ENCODE peak calls at places on chromosomes 12 and 14, in five cellular contexts. One of them, this sample, is unnamed.
A peak's percentile ranks its signal among the peaks of the same experiment; 100 is the strongest.

GRCh38 chr14:20455355-20456300 is 602 bp downstream of the APEX1 start:
- DNase-seq in Peyer's patch: no peak
- DNase-seq in A549: peak; percentile 73
- DNase-seq in thyroid gland: no peak
- DNase-seq in gastrocnemius medialis: no peak
- DNase-seq in this sample: no peak

GRCh38 chr12:122356192-122356635 is 66.3 kb downstream of the CLIP1 start:
- DNase-seq in Peyer's patch: peak; percentile 35
- DNase-seq in A549: peak; percentile 22
- DNase-seq in thyroid gland: peak; percentile 56
- DNase-seq in gastrocnemius medialis: no peak
- DNase-seq in this sample: peak; percentile 19

GRCh38 chr14:105430535-105430934 is 10.9 kb downstream of the MTA1 start:
- DNase-seq in Peyer's patch: no peak
- DNase-seq in A549: no peak
- DNase-seq in thyroid gland: no peak
- DNase-seq in gastrocnemius medialis: no peak
- DNase-seq in this sample: no peak

GRCh38 chr12:57940915-57941164 is 527 bp upstream of the ATP23 start:
- DNase-seq in Peyer's patch: no peak
- DNase-seq in A549: no peak
- DNase-seq in thyroid gland: no peak
- DNase-seq in gastrocnemius medialis: no peak
- DNase-seq in this sample: no peak

GRCh38 chr12:13220848-13221247 is 24.3 kb downstream of the EMP1 start:
- DNase-seq in Peyer's patch: no peak
- DNase-seq in A549: no peak
- DNase-seq in thyroid gland: no peak
- DNase-seq in gastrocnemius medialis: no peak
- DNase-seq in this sample: no peak

GRCh38 chr12:104573-105081 is 38.1 kb downstream of the IQSEC3 start:
- DNase-seq in Peyer's patch: no peak
- DNase-seq in A549: no peak
- DNase-seq in thyroid gland: no peak
- DNase-seq in gastrocnemius medialis: no peak
- DNase-seq in this sample: no peak

GRCh38 chr14:36429692-36430091 is 90.3 kb downstream of the NKX2-1 start:
- DNase-seq in Peyer's patch: no peak
- DNase-seq in A549: no peak
- DNase-seq in thyroid gland: no peak
- DNase-seq in gastrocnemius medialis: no peak
- DNase-seq in this sample: no peak

GRCh38 chr12:121467638-121468403 is 67.9 kb downstream of the RNF34 start:
- DNase-seq in Peyer's patch: no peak
- DNase-seq in A549: peak; percentile 25
- DNase-seq in thyroid gland: peak; percentile 63
- DNase-seq in gastrocnemius medialis: peak; percentile 30
- DNase-seq in this sample: peak; percentile 17

GRCh38 chr12:49974677-49975369 is 2.1 kb downstream of the AQP6 start:
- DNase-seq in Peyer's patch: no peak
- DNase-seq in A549: no peak
- DNase-seq in thyroid gland: no peak
- DNase-seq in gastrocnemius medialis: no peak
- DNase-seq in this sample: no peak

GRCh38 chr12:109767991-109768900 is 54.6 kb downstream of the FAM222A start:
- DNase-seq in Peyer's patch: no peak
- DNase-seq in A549: no peak
- DNase-seq in thyroid gland: no peak
- DNase-seq in gastrocnemius medialis: no peak
- DNase-seq in this sample: no peak

DNA sequence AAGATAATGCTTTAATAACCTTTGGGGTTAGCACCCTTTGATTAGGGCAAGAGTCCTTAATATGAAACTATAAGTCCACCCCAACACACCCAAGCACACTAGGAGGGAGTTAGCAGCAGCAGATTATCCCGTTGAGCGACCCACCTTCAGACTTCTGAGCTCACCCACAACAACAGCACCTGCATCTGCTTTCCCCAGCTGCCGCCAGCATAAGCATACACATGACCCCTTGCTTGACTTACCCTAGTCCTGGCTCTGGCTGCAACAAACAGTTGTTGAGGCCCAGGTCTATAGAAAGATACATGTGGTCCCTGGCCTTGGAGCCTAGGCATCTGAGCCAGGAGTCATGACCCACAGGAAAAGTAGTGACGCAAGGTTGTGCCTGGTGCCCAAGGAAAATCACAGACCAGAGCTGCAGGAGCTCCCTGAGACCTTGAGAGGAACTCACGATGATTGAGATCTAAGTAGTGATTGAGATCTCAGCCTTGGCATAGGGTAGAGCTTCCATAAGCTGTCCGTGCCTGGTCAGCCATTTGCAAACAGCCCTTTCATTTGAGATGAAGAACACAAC is 19.0 kb downstream of the ZDHHC22 start:
- DNase-seq in Peyer's patch: peak; percentile 50
- DNase-seq in A549: no peak
- DNase-seq in thyroid gland: no peak
- DNase-seq in gastrocnemius medialis: no peak
- DNase-seq in this sample: no peak
- H3K27ac ChIP-seq in Peyer's patch: peak overlapping the region; percentile 83
- H3K27ac ChIP-seq in A549: no peak overlapping the region
- H3K27ac ChIP-seq in thyroid gland: peak overlapping the region; percentile 45
- H3K27ac ChIP-seq in gastrocnemius medialis: peak overlapping the region; percentile 99
- H3K27ac ChIP-seq in this sample: peak overlapping the region; percentile 43

GRCh38 chr14:46053221-46053620 is 598.4 kb downstream of the RPL10L start:
- DNase-seq in Peyer's patch: no peak
- DNase-seq in A549: no peak
- DNase-seq in thyroid gland: no peak
- DNase-seq in gastrocnemius medialis: no peak
- DNase-seq in this sample: no peak
- TF ChIP-seq CTCF in Peyer's patch: no peak
- TF ChIP-seq CTCF in A549: no peak
- TF ChIP-seq CTCF in thyroid gland: no peak
- TF ChIP-seq CTCF in gastrocnemius medialis: no peak
- TF ChIP-seq CTCF in this sample: no peak

GRCh38 chr14:95507174-95507573 is 9.3 kb downstream of the SYNE3 start:
- DNase-seq in Peyer's patch: no peak
- DNase-seq in A549: no peak
- DNase-seq in thyroid gland: peak; percentile 61
- DNase-seq in gastrocnemius medialis: peak; percentile 93
- DNase-seq in this sample: peak; percentile 71

GRCh38 chr14:95505030-95505589 is 11.3 kb downstream of the SYNE3 start:
- DNase-seq in Peyer's patch: no peak
- DNase-seq in A549: no peak
- DNase-seq in thyroid gland: no peak
- DNase-seq in gastrocnemius medialis: no peak
- DNase-seq in this sample: no peak

GRCh38 chr14:95503365-95504134 is 12.9 kb downstream of the SYNE3 start:
- DNase-seq in Peyer's patch: no peak
- DNase-seq in A549: no peak
- DNase-seq in thyroid gland: no peak
- DNase-seq in gastrocnemius medialis: no peak
- DNase-seq in this sample: no peak

GRCh38 chr14:95502381-95502950 is 14.0 kb downstream of the SYNE3 start:
- DNase-seq in Peyer's patch: no peak
- DNase-seq in A549: no peak
- DNase-seq in thyroid gland: no peak
- DNase-seq in gastrocnemius medialis: no peak
- DNase-seq in this sample: no peak

DNA sequence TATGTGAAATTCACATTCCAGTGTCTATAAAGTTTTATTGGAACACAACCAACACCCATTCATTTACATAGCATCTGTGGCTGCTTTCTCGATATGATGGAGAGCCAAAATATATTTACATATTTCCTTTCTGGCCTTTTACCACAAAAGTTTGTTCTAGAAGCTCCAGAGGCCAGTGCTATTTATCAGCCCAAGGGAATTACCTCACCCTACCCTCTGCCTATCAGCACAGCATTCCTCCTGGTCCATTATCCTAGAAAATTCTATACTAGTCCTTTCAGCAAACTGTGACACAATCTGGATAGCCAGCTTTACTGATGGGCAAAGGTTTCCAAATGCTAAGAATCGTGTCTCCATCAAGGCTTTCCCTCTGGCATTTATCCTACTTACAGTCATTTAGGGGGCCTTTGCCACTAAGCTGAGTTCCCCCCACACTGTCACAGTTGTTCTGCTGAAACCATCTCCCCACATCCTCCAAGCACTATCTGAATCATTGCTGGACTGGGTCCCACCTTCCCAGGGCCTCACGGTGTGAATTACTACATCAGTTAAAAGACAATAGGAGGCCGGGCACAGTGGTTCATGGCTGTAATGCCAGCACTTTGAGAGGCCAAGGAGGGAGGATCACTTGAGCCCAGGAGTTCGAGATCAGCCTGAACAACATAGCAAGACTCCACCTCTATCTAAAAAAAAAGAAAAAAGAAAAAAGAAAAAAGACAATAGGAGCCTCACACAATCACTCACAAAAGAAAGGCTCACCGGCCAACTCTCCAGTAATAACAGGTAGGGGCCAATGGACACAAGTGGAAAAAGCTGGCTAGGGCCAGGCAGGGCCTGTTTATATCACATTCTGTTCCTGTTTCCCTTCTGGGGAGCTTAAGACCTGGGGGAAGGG is 12.1 kb downstream of the SYNE3 start:
- DNase-seq in Peyer's patch: no peak
- DNase-seq in A549: no peak
- DNase-seq in thyroid gland: no peak
- DNase-seq in gastrocnemius medialis: no peak
- DNase-seq in this sample: no peak
- TF ChIP-seq POLR2A in Peyer's patch: no peak
- TF ChIP-seq POLR2A in A549: no peak
- TF ChIP-seq POLR2A in thyroid gland: no peak
- TF ChIP-seq POLR2A in gastrocnemius medialis: no peak
- TF ChIP-seq POLR2A in this sample: no peak

DNA sequence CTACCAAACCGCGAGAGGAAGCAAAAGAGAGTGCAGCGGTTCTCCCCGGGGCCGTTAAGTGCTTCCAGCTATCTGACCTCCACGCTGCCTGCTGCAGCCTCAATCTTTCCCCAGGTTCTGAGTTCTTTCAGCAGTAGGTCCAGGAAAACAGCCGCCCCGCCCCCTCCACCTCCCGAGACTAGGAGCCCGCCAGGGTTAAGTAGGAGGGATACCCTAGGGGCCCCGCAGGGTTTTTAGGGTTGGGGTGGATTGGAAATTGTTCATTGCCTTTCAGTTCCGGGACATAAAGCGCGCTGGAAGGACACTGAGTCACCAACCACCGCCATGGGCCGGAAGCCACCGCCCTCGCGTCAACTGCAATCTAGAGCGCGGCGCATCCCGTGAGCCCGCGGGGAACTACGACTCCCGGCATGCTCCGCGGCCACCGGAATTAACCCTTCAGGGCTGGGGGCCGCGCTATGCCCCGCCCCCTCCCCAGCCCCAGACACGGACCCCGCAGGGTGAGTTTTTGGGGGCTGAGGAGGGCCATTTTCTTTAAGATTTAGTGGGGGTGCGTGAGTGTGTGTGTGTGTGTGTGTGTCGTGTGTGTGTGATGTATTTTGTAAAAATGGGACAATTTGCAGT is at the start of gene MYL6B:
- DNase-seq in Peyer's patch: peak; percentile 96
- DNase-seq in A549: peak; percentile 94
- DNase-seq in thyroid gland: peak; percentile 94
- DNase-seq in gastrocnemius medialis: peak; percentile 93
- DNase-seq in this sample: peak; percentile 93
- H3K27ac ChIP-seq in Peyer's patch: peak within 1 kb of the TSS; percentile 94
- H3K27ac ChIP-seq in A549: peak within 1 kb of the TSS; percentile 92
- H3K27ac ChIP-seq in thyroid gland: peak within 1 kb of the TSS; percentile 92
- H3K27ac ChIP-seq in gastrocnemius medialis: peak within 1 kb of the TSS; percentile 88
- H3K27ac ChIP-seq in this sample: peak within 1 kb of the TSS; percentile 96

GRCh38 chr14:96565811-96566210 is 63.6 kb downstream of the PAPOLA start:
- DNase-seq in Peyer's patch: no peak
- DNase-seq in A549: no peak
- DNase-seq in thyroid gland: no peak
- DNase-seq in gastrocnemius medialis: no peak
- DNase-seq in this sample: no peak

GRCh38 chr14:96571311-96571710 is 69.1 kb downstream of the PAPOLA start:
- DNase-seq in Peyer's patch: no peak
- DNase-seq in A549: no peak
- DNase-seq in thyroid gland: no peak
- DNase-seq in gastrocnemius medialis: no peak
- DNase-seq in this sample: no peak

GRCh38 chr14:96564389-96564788 is 62.2 kb downstream of the PAPOLA start:
- DNase-seq in Peyer's patch: no peak
- DNase-seq in A549: no peak
- DNase-seq in thyroid gland: no peak
- DNase-seq in gastrocnemius medialis: no peak
- DNase-seq in this sample: no peak

GRCh38 chr14:96567289-96567899 is 65.2 kb downstream of the PAPOLA start:
- DNase-seq in Peyer's patch: no peak
- DNase-seq in A549: peak; percentile 31
- DNase-seq in thyroid gland: no peak
- DNase-seq in gastrocnemius medialis: no peak
- DNase-seq in this sample: no peak

GRCh38 chr14:96568646-96569045 is 66.5 kb downstream of the PAPOLA start:
- DNase-seq in Peyer's patch: no peak
- DNase-seq in A549: no peak
- DNase-seq in thyroid gland: no peak
- DNase-seq in gastrocnemius medialis: no peak
- DNase-seq in this sample: no peak
- TF ChIP-seq CTCF in Peyer's patch: no peak
- TF ChIP-seq CTCF in A549: no peak
- TF ChIP-seq CTCF in thyroid gland: no peak
- TF ChIP-seq CTCF in gastrocnemius medialis: no peak
- TF ChIP-seq CTCF in this sample: no peak

GRCh38 chr12:103840881-103841689 is at the start of gene NT5DC3:
- DNase-seq in Peyer's patch: peak; percentile 77
- DNase-seq in A549: peak; percentile 62
- DNase-seq in thyroid gland: peak; percentile 82
- DNase-seq in gastrocnemius medialis: peak; percentile 78
- DNase-seq in this sample: peak; percentile 85
- TF ChIP-seq POLR2A in Peyer's patch: peak; percentile 53
- TF ChIP-seq POLR2A in A549: peak; percentile 97
- TF ChIP-seq POLR2A in thyroid gland: peak; percentile 97
- TF ChIP-seq POLR2A in gastrocnemius medialis: peak; percentile 97
- TF ChIP-seq POLR2A in this sample: peak; percentile 88

This sample was measured in prostate gland.